ENCODE peak calls at places on chromosomes 3 and 15, in nine cellular contexts. J is stimulated activated CD4-positive, alpha-beta T cell treated with anti-CD3 and anti-CD28 coated beads, Interleukin-2, amount 100 ng/mL, for 48 hours; M is NCI-H1105; K is CD8-positive, alpha-beta memory T cell; T is RWPE1; Q is naive thymus-derived CD8-positive, alpha-beta T cell; Y is activated naive CD4-positive, alpha-beta T cell; S is iris pigment epithelial cell; E is NCI-H510A. O is an unnamed sample.

GRCh38 chr3:56291953-56292352 is 176.3 kb downstream of the ERC2 start:
- DNase-seq in J (no peak), M (no peak), K (no peak), T (no peak), Q (no peak), Y (no peak), S (peak), E (no peak), O (no peak)

GRCh38 chr3:78703944-78704343 is 1063.9 kb downstream of the ROBO1 start:
- DNase-seq in J (no peak), M (no peak), K (no peak), T (no peak), Q (no peak), Y (no peak), S (no peak), E (no peak), O (no peak)

GRCh38 chr3:160851629-160852210 is 95.7 kb downstream of the PPM1L start:
- DNase-seq in J (no peak), M (no peak), K (no peak), T (no peak), Q (no peak), Y (no peak), S (no peak), E (no peak), O (no peak)

GRCh38 chr15:27479232-27480140 is 508.5 kb downstream of the GABRG3 start:
- DNase-seq in J (no peak), M (peak), K (no peak), T (peak), Q (no peak), Y (no peak), S (no peak), E (peak), O (no peak)

GRCh38 chr15:25184356-25185155 is 229.8 kb downstream of the SNRPN start:
- DNase-seq in J (no peak), M (no peak), K (no peak), T (no peak), Q (no peak), Y (no peak), S (no peak), E (no peak), O (no peak)

GRCh38 chr3:32045091-32045964 is 61.1 kb upstream of the GPD1L start:
- DNase-seq in J (no peak), M (peak), K (no peak), T (peak), Q (no peak), Y (no peak), S (peak), E (peak), O (no peak)

GRCh38 chr15:84793431-84793830 is 23.7 kb upstream of the ALPK3 start:
- DNase-seq in J (no peak), M (no peak), K (no peak), T (no peak), Q (no peak), Y (no peak), S (peak), E (no peak), O (no peak)

GRCh38 chr3:164231718-164232117 is 846.6 kb downstream of the SI start:
- DNase-seq in J (no peak), M (no peak), K (no peak), T (no peak), Q (no peak), Y (no peak), S (no peak), E (no peak), O (no peak)

GRCh38 chr3:128496602-128497304 is 3.8 kb upstream of the GATA2 start:
- DNase-seq in J (no peak), M (no peak), K (no peak), T (no peak), Q (no peak), Y (no peak), S (no peak), E (no peak), O (no peak)

GRCh38 chr3:106745344-106746168 is 631.7 kb upstream of the CCDC54 start:
- DNase-seq in J (no peak), M (no peak), K (no peak), T (no peak), Q (no peak), Y (no peak), S (peak), E (no peak), O (no peak)

GRCh38 chr3:115194461-115194860 is 47.4 kb upstream of the ZBTB20 start:
- DNase-seq in J (no peak), M (no peak), K (no peak), T (no peak), Q (no peak), Y (no peak), S (peak), E (no peak), O (no peak)

GRCh38 chr15:59170295-59170881 is 36.3 kb upstream of the LDHAL6B start:
- DNase-seq in J (no peak), M (no peak), K (no peak), T (peak), Q (no peak), Y (no peak), S (peak), E (peak), O (no peak)

GRCh38 chr3:58161435-58162398 is 49.1 kb downstream of the DNASE1L3 start:
- DNase-seq in J (no peak), M (no peak), K (no peak), T (peak), Q (no peak), Y (no peak), S (peak), E (no peak), O (no peak)

GRCh38 chr3:47113669-47114365 is 50.1 kb downstream of the SETD2 start:
- DNase-seq in J (no peak), M (no peak), K (no peak), T (peak), Q (no peak), Y (no peak), S (peak), E (no peak), O (no peak)

GRCh38 chr3:192834428-192834827 is 83.2 kb downstream of the MB21D2 start:
- DNase-seq in J (no peak), M (no peak), K (no peak), T (no peak), Q (no peak), Y (no peak), S (no peak), E (no peak), O (no peak)

GRCh38 chr15:60720493-60721231 is 241.7 kb upstream of the ICE2 start:
- DNase-seq in J (peak), M (no peak), K (peak), T (no peak), Q (peak), Y (peak), S (no peak), E (no peak), O (peak)

GRCh38 chr3:42535981-42536784 is 33.7 kb downstream of the VIPR1 start:
- DNase-seq in J (peak), M (no peak), K (peak), T (peak), Q (peak), Y (no peak), S (peak), E (peak), O (no peak)

GRCh38 chr3:191987951-191988350 is 527.0 kb downstream of the PYDC2 start:
- DNase-seq in J (no peak), M (no peak), K (no peak), T (no peak), Q (no peak), Y (no peak), S (no peak), E (no peak), O (no peak)

O was measured in effector memory CD8-positive, alpha-beta T cell.